ENCODE peak calls at places on chromosomes 4 and X, in eight cellular contexts. Z is tibial artery, T is HCT116, E is colonic mucosa, D is BE2C, I is heart left ventricle, H is AG04449, G is kidney epithelial cell. M is an unnamed sample.

GRCh38 chr4:153115322-153116100 is 88.7 kb upstream of the TRIM2 start:
- DNase-seq in D (no peak), G (peak; percentile 74), T (peak; percentile 46), H (peak; percentile 44), E (peak; percentile 29), Z (peak; percentile 34), I (peak; percentile 27), M (no peak)

GRCh38 chr4:70651864-70652506 is 14.3 kb downstream of the JCHAIN start:
- DNase-seq in I (no peak), D (no peak), Z (no peak), E (no peak), H (no peak), T (peak; percentile 52), G (no peak), M (no peak)

GRCh38 chrX:32778965-32779364 is 432.4 kb downstream of the DMD start:
- DNase-seq in E (no peak), Z (no peak), D (no peak), H (no peak), I (no peak), T (no peak), G (no peak), M (no peak)

GRCh38 chr4:185504098-185505047 is 30.9 kb downstream of the PDLIM3 start:
- DNase-seq in G (peak; percentile 69), T (peak; percentile 74), D (peak; percentile 22), I (peak; percentile 86), E (peak; percentile 77), Z (peak; percentile 74), H (no peak), M (peak; percentile 73)

GRCh38 chr4:7581477-7581876 is 146.7 kb upstream of the PSAPL1 start:
- DNase-seq in Z (no peak), H (no peak), G (no peak), I (no peak), E (no peak), D (no peak), T (no peak), M (peak; percentile 57)

GRCh38 chrX:6226053-6226645 is 2.5 kb downstream of the NLGN4X start:
- DNase-seq in I (no peak), G (no peak), Z (no peak), E (no peak), D (no peak), T (no peak), H (no peak), M (peak; percentile 14)

GRCh38 chr4:42397635-42398447 is 553 bp downstream of the SHISA3 start:
- DNase-seq in I (no peak), Z (no peak), G (no peak), T (no peak), E (no peak), H (no peak), D (peak; percentile 74), M (no peak)

GRCh38 chr4:115780268-115780667 is 666.8 kb upstream of the NDST4 start:
- DNase-seq in I (no peak), G (no peak), T (no peak), D (no peak), E (no peak), Z (no peak), H (no peak), M (no peak)

GRCh38 chr4:38008493-38009120 is 48.4 kb downstream of the PTTG2 start:
- DNase-seq in D (no peak), Z (no peak), E (no peak), I (no peak), H (no peak), G (no peak), T (no peak), M (no peak)

GRCh38 chrX:148530464-148531077 is 30.2 kb downstream of the AFF2 start:
- DNase-seq in E (no peak), G (no peak), H (peak; percentile 1), D (no peak), I (no peak), T (no peak), Z (no peak), M (peak; percentile 29)

GRCh38 chrX:112888916-112889315 is 48.3 kb upstream of the AMOT start:
- DNase-seq in H (no peak), D (no peak), Z (no peak), T (no peak), I (no peak), G (no peak), E (no peak), M (no peak)

GRCh38 chr4:139666735-139667266 is 1.2 kb downstream of the MGST2 start:
- DNase-seq in Z (peak; percentile 33), G (peak; percentile 48), T (no peak), D (no peak), H (no peak), I (peak; percentile 48), E (peak; percentile 74), M (peak; percentile 61)

GRCh38 chrX:153726286-153727107 is 1.8 kb downstream of the ABCD1 start:
- DNase-seq in D (peak; percentile 85), I (peak; percentile 68), T (no peak), Z (peak; percentile 64), H (no peak), E (peak; percentile 70), G (no peak), M (peak; percentile 62)

GRCh38 chr4:79027656-79028055 is 88.4 kb upstream of the PAQR3 start:
- DNase-seq in Z (no peak), E (no peak), H (no peak), D (no peak), T (no peak), I (no peak), G (no peak), M (no peak)

GRCh38 chrX:110383414-110383813 is 24.8 kb downstream of the RTL9 start:
- DNase-seq in D (no peak), E (no peak), T (no peak), I (no peak), G (no peak), H (peak; percentile 60), Z (no peak), M (no peak)

GRCh38 chr4:102501176-102501634 is at the start of gene NFKB1:
- DNase-seq in H (peak; percentile 45), G (peak; percentile 47), Z (peak; percentile 79), D (no peak), T (no peak), I (peak; percentile 77), E (peak; percentile 69), M (peak; percentile 67)

DNA sequence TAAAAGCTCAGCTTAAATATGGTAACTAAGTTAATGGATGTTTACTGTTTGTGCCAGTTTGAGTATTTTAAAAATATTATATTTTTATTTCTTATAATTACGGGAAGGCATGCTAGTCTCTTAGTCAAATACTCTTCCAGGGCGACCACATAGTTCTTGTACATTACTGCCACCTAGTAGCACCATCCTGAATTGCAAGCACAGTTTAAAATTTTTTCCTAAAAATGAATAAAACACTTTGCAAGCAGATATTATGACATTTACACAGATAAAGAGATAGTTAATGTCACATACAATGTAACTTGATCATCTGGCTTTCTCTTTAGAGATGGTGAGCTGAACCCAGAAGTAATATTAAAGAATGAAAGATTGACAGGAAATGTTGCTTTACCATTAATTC is 11.5 kb downstream of the NDP start:
- DNase-seq in I (no peak), G (no peak), T (no peak), H (no peak), E (no peak), D (no peak), Z (no peak), M (no peak)
- TF ChIP-seq CTCF in I (no peak), G (peak; percentile 15), T (peak; percentile 36), H (no peak), E (no peak), D (peak; percentile 23), Z (no peak), M (no peak)

DNA sequence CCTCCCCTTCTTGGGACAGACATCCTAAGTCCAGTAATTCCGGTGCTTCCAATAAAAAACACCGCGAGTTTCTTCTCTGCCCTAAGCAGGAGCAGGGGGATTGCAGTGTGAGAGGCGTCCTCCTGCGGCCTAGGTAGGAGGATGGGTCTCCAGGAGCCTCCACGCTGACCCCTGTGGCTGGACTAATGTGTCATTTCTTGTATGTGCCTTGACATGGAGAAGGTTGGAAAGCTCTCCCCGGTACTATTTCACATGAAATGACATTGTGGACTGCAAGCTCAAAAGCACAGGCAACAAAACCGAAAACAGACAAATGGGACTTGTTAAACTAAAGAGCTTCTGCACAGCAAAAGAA is 66.6 kb upstream of the ENPP6 start:
- DNase-seq in I (no peak), E (no peak), Z (no peak), D (no peak), H (no peak), G (no peak), T (no peak), M (no peak)
- H3K4me3 ChIP-seq in I (no peak overlapping the region), E (no peak overlapping the region), Z (no peak overlapping the region), D (no peak overlapping the region), H (no peak overlapping the region), G (no peak overlapping the region), T (no peak overlapping the region), M (no peak overlapping the region)

GRCh38 chrX:115226929-115227328 is 7.0 kb downstream of the LRCH2 start:
- DNase-seq in I (no peak), G (no peak), E (no peak), T (peak; percentile 34), Z (no peak), H (no peak), D (peak; percentile 21), M (no peak)
- TF ChIP-seq CTCF in I (no peak), G (peak; percentile 59), E (no peak), T (peak; percentile 59), Z (peak; percentile 23), H (peak; percentile 24), D (peak; percentile 69), M (no peak)

DNA sequence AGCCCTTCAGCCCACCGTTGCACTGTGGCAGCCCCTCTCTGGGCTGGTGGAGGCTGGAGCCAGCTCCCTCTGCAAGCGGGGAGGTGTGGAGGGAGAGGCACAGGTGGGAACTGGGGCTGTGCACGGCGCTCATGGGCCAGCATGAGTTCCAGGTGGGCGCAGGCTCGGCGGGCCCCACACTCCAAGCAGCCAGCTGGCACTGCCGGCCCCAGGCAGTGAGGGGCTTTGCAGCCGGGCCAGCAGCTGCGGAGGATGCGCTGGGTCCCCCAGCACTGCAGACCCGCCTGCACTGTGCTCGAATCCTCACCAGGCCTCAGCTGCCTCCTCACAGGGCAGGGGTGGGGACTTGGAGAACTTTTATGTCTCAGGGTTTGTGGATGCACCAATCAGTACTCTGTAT is 1354.8 kb upstream of the IGFBP7 start:
- DNase-seq in H (no peak), D (no peak), E (no peak), G (no peak), T (no peak), Z (no peak), I (no peak), M (no peak)
- H3K4me3 ChIP-seq in H (no peak overlapping the region), D (no peak overlapping the region), E (no peak overlapping the region), G (no peak overlapping the region), T (no peak overlapping the region), Z (no peak overlapping the region), I (no peak overlapping the region), M (no peak overlapping the region)

GRCh38 chr4:58732973-58733372 is 1622.8 kb upstream of the IGFBP7 start:
- DNase-seq in E (no peak), H (no peak), G (no peak), T (no peak), Z (no peak), D (no peak), I (no peak), M (no peak)
- TF ChIP-seq CTCF in E (peak; percentile 17), H (no peak), G (no peak), T (no peak), Z (no peak), D (no peak), I (no peak), M (no peak)